ENCODE peak calls at places on chromosomes 1 and 21, in eight cellular contexts. Z is heart left ventricle; F is GM04504; R is activated CD8-positive, alpha-beta memory T cell treated with anti-CD3 and anti-CD28 coated beads for 48 hours; B is NCI-H1105 treated with DMSO at 0.1 percent for 48 hours; N is lower lobe of right lung; A is breast epithelium; H is HFF-Myc. W is an unnamed sample.

GRCh38 chr1:22203335-22203734 is 60.4 kb upstream of the WNT4 start:
- DNase-seq in Z (no peak), F (no peak), R (no peak), B (no peak), N (no peak), A (no peak), H (no peak), W (no peak)

GRCh38 chr21:15437873-15438272 is 291.9 kb upstream of the USP25 start:
- DNase-seq in Z (no peak), F (peak; percentile 10), R (no peak), B (no peak), N (no peak), A (no peak), H (peak; percentile 30), W (no peak)

GRCh38 chr1:109184657-109185056 is 29.1 kb upstream of the SARS1 start:
- DNase-seq in Z (no peak), F (no peak), R (no peak), B (no peak), N (peak; percentile 72), A (no peak), H (no peak), W (no peak)

GRCh38 chr1:22869325-22869724 is 103.3 kb downstream of the LACTBL1 start:
- DNase-seq in Z (no peak), F (no peak), R (no peak), B (no peak), N (no peak), A (no peak), H (no peak), W (no peak)

GRCh38 chr21:21175798-21176334 is 177.7 kb downstream of the NCAM2 start:
- DNase-seq in Z (no peak), F (no peak), R (no peak), B (no peak), N (no peak), A (no peak), H (no peak), W (no peak)

GRCh38 chr1:104702731-104703130 is 953.0 kb downstream of the AMY1C start:
- DNase-seq in Z (no peak), F (no peak), R (no peak), B (no peak), N (no peak), A (no peak), H (no peak), W (no peak)

GRCh38 chr21:23817337-23817736 is 1789.9 kb downstream of the MRPL39 start:
- DNase-seq in Z (no peak), F (no peak), R (no peak), B (no peak), N (no peak), A (no peak), H (no peak), W (no peak)

GRCh38 chr21:41207401-41208388 is 39.7 kb downstream of the BACE2 start:
- DNase-seq in Z (peak; percentile 73), F (peak; percentile 13), R (no peak), B (peak; percentile 23), N (no peak), A (no peak), H (no peak), W (peak; percentile 2)

GRCh38 chr1:207965602-207966387 is 54.9 kb upstream of the CD34 start:
- DNase-seq in Z (no peak), F (no peak), R (no peak), B (no peak), N (no peak), A (no peak), H (no peak), W (no peak)

GRCh38 chr21:43603641-43604504 is 55.4 kb downstream of the HSF2BP start:
- DNase-seq in Z (no peak), F (no peak), R (no peak), B (no peak), N (no peak), A (no peak), H (peak; percentile 76), W (no peak)

GRCh38 chr1:206792939-206793607 is 20.8 kb upstream of the IL10 start:
- DNase-seq in Z (no peak), F (no peak), R (no peak), B (no peak), N (no peak), A (no peak), H (no peak), W (no peak)

GRCh38 chr1:19759740-19760089 is 40.0 kb downstream of the TMCO4 start:
- DNase-seq in Z (no peak), F (no peak), R (no peak), B (no peak), N (no peak), A (no peak), H (no peak), W (no peak)

W was measured in naive thymus-derived CD8-positive, alpha-beta T cell.